ENCODE peak calls at places on chromosomes 11 and 22, in eight cellular contexts. H is uterus; K is stimulated activated CD4-positive, alpha-beta T cell treated with anti-CD3 and anti-CD28 coated beads, TNF-alpha, amount 100 ng/mL, for 48 hours; N is kidney; B is stromal cell of bone marrow; C is MV-4-11; S is Calu3; E is AG10803. Y is an unnamed sample.

GRCh38 chr11:112253605-112254242 is 6.9 kb downstream of the PLET1 start:
- DNase-seq in N (no peak), H (no peak), K (no peak), S (no peak), C (no peak), E (no peak), B (no peak), Y (no peak)

GRCh38 chr11:2582436-2582931 is 117.3 kb downstream of the KCNQ1OT1 start:
- DNase-seq in B (no peak), H (no peak), C (no peak), K (no peak), E (no peak), N (peak; percentile 41), S (no peak), Y (no peak)

GRCh38 chr11:47507016-47507631 is 45.8 kb downstream of the CELF1 start:
- DNase-seq in C (peak; percentile 33), K (no peak), S (no peak), B (no peak), N (no peak), H (no peak), E (peak; percentile 45), Y (no peak)

GRCh38 chr11:44779736-44780520 is 53.2 kb downstream of the TSPAN18 start:
- DNase-seq in E (no peak), K (no peak), N (no peak), B (no peak), C (no peak), H (no peak), S (no peak), Y (no peak)

GRCh38 chr22:28424427-28425080 is 255.1 kb downstream of the TTC28 start:
- DNase-seq in S (no peak), B (no peak), N (no peak), C (no peak), H (no peak), K (no peak), E (peak; percentile 86), Y (no peak)

GRCh38 chr22:46618667-46619066 is 1.5 kb upstream of the GRAMD4 start:
- DNase-seq in C (no peak), K (no peak), S (no peak), H (no peak), E (no peak), B (no peak), N (no peak), Y (no peak)

GRCh38 chr22:30552719-30553118 is 6.2 kb upstream of the SEC14L6 start:
- DNase-seq in N (no peak), B (no peak), E (no peak), H (no peak), S (no peak), C (no peak), K (no peak), Y (no peak)

GRCh38 chr22:48100685-48101417 is 1338.4 kb downstream of the TBC1D22A start:
- DNase-seq in C (no peak), N (no peak), B (no peak), K (no peak), S (no peak), H (no peak), E (no peak), Y (no peak)

GRCh38 chr11:128777369-128778011 is 83.6 kb downstream of the FLI1 start:
- DNase-seq in B (no peak), E (no peak), S (no peak), C (no peak), H (no peak), N (no peak), K (no peak), Y (no peak)

GRCh38 chr22:17479129-17479528 is 84.2 kb upstream of the SLC25A18 start:
- DNase-seq in C (no peak), N (no peak), S (no peak), E (no peak), H (no peak), K (no peak), B (no peak), Y (no peak)

GRCh38 chr22:46054091-46054877 is 77.3 kb upstream of the WNT7B start:
- DNase-seq in S (peak; percentile 47), N (peak; percentile 92), E (peak; percentile 88), K (no peak), C (no peak), B (peak; percentile 79), H (peak; percentile 85), Y (no peak)

GRCh38 chr22:17865183-17866055 is 91.2 kb upstream of the BID start:
- DNase-seq in C (no peak), B (no peak), S (no peak), N (no peak), H (no peak), K (no peak), E (no peak), Y (no peak)

GRCh38 chr11:119863811-119864601 is 135.0 kb upstream of the NECTIN1 start:
- DNase-seq in B (no peak), N (no peak), C (no peak), K (no peak), S (no peak), H (no peak), E (no peak), Y (peak; percentile 59)

GRCh38 chr11:76523147-76523546 is 78.3 kb downstream of the EMSY start:
- DNase-seq in S (no peak), B (no peak), N (no peak), C (no peak), K (no peak), H (no peak), E (no peak), Y (no peak)

GRCh38 chr11:103953797-103954495 is 82.5 kb upstream of the DDI1 start:
- DNase-seq in S (no peak), N (no peak), H (no peak), E (no peak), B (no peak), K (no peak), C (no peak), Y (no peak)

GRCh38 chr22:50252081-50253045 is 1.3 kb upstream of the HDAC10 start:
- DNase-seq in E (peak; percentile 62), H (peak; percentile 76), C (peak; percentile 58), S (peak; percentile 87), B (no peak), K (no peak), N (peak; percentile 93), Y (peak; percentile 77)